ENCODE peak calls at places on chromosomes 16 and 17, in seven cellular contexts. X, K, S, E, J, D and H are unnamed samples. For H3K4me1, the result is how much of the 10 kb centered on the place peaks cover.

GRCh38 chr17:39636927-39637736 is at the start of gene STARD3:
- DNase-seq in X (peak), K (peak), S (peak), E (peak), J (no peak), D (peak), H (peak)

GRCh38 chr17:81453049-81453448 is 57.8 kb downstream of the BAHCC1 start:
- DNase-seq in X (no peak), K (no peak), S (no peak), E (no peak), J (no peak), D (no peak), H (no peak)

GRCh38 chr17:38338053-38338452 is 5.7 kb downstream of the GPR179 start:
- DNase-seq in X (no peak), K (no peak), S (no peak), E (no peak), J (no peak), D (no peak), H (no peak)

GRCh38 chr17:40496170-40496569 is 5.3 kb downstream of the TNS4 start:
- DNase-seq in X (no peak), K (no peak), S (no peak), E (no peak), J (no peak), D (no peak), H (no peak)

GRCh38 chr16:14669776-14670175 is 24.3 kb downstream of the PLA2G10 start:
- DNase-seq in X (no peak), K (no peak), S (no peak), E (peak), J (no peak), D (peak), H (no peak)

GRCh38 chr17:17782425-17783120 is 54.2 kb downstream of the SREBF1 start:
- DNase-seq in X (no peak), K (peak), S (peak), E (peak), J (no peak), D (no peak), H (peak)

GRCh38 chr16:89636663-89637062 is 20.8 kb downstream of the CHMP1A start:
- DNase-seq in X (no peak), K (no peak), S (no peak), E (no peak), J (no peak), D (no peak), H (no peak)

GRCh38 chr17:50260501-50260911 is 13.8 kb upstream of the TMEM92 start:
- DNase-seq in X (no peak), K (no peak), S (no peak), E (no peak), J (no peak), D (no peak), H (no peak)

GRCh38 chr17:39579318-39580081 is 28.2 kb downstream of the NEUROD2 start:
- DNase-seq in X (no peak), K (no peak), S (peak), E (peak), J (no peak), D (no peak), H (peak)

GRCh38 chr17:63405741-63406261 is 40.3 kb downstream of the CYB561 start:
- DNase-seq in X (peak), K (peak), S (no peak), E (no peak), J (no peak), D (peak), H (peak)

GRCh38 chr17:11330871-11331270 is 89.9 kb downstream of the SHISA6 start:
- DNase-seq in X (peak), K (no peak), S (peak), E (peak), J (peak), D (peak), H (peak)

GRCh38 chr16:81703177-81704155 is 75.6 kb upstream of the PLCG2 start:
- DNase-seq in X (peak), K (peak), S (no peak), E (no peak), J (no peak), D (peak), H (no peak)

GRCh38 chr17:7293131-7293557 is 1.3 kb downstream of the YBX2 start:
- DNase-seq in X (no peak), K (no peak), S (no peak), E (no peak), J (no peak), D (no peak), H (no peak)

GRCh38 chr17:42288078-42288984 is at the start of gene STAT5A:
- DNase-seq in X (peak), K (peak), S (no peak), E (peak), J (no peak), D (peak), H (peak)

GRCh38 chr17:65774787-65775186 is 213.3 kb upstream of the AXIN2 start:
- DNase-seq in X (no peak), K (no peak), S (no peak), E (no peak), J (no peak), D (no peak), H (no peak)

GRCh38 chr17:42289863-42290165 is 1.5 kb downstream of the STAT5A start:
- DNase-seq in X (no peak), K (no peak), S (no peak), E (no peak), J (no peak), D (no peak), H (no peak)

GRCh38 chr17:37742762-37743611 is 1.9 kb downstream of the HNF1B start:
- DNase-seq in X (no peak), K (peak), S (peak), E (peak), J (no peak), D (peak), H (peak)

GRCh38 chr17:13351046-13351445 is 250.7 kb downstream of the HS3ST3A1 start:
- DNase-seq in X (peak), K (no peak), S (no peak), E (no peak), J (no peak), D (peak), H (no peak)

GRCh38 chr16:19071811-19072777 is 4.7 kb downstream of the COQ7 start:
- DNase-seq in X (peak), K (peak), S (peak), E (peak), J (no peak), D (peak), H (peak)

GRCh38 chr17:2564876-2565275 is 28.6 kb upstream of the PAFAH1B1 start:
- DNase-seq in X (no peak), K (no peak), S (no peak), E (no peak), J (no peak), D (peak), H (peak)

GRCh38 chr17:47877368-47878034 is 18.5 kb upstream of the SP2 start:
- DNase-seq in X (no peak), K (peak), S (no peak), E (no peak), J (no peak), D (no peak), H (no peak)

GRCh38 chr17:66733759-66734158 is 101.2 kb upstream of the CACNG5 start:
- DNase-seq in X (no peak), K (no peak), S (no peak), E (no peak), J (no peak), D (peak), H (no peak)

GRCh38 chr17:80774643-80775281 is 216.9 kb upstream of the CHMP6 start:
- DNase-seq in X (no peak), K (no peak), S (no peak), E (peak), J (no peak), D (no peak), H (no peak)

GRCh38 chr16:67726106-67727034 is 7.3 kb upstream of the GFOD2 start:
- DNase-seq in X (peak), K (no peak), S (no peak), E (no peak), J (no peak), D (no peak), H (no peak)
- H2BK120ac ChIP-seq in X (no peak), K (no peak), S (no peak), E (no peak), J (no peak), D (no peak), H (no peak)

DNA sequence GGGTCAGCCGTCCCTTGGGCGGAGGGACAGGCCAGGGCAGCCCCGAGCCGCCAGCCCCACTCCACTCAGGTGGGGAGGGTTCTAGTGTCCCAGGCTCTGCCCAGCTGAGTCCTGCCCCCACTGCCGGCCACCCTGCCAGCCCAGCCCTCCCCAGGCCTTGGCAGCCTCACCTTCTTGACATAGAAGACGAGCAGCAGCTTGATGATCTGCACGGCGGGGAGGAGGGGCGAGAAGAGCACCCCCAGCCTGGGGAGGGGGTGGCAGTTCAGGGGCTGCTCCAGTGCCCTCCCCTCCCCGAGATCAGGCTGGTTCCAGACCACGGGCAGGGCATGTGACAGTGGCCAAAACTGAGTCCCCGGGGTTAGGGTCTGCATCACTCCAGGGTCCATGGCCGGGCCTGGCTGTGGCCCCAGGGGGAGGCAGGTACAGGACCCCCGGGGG is 9.7 kb downstream of the TMC6 start:
- DNase-seq in X (no peak), K (no peak), S (no peak), E (no peak), J (no peak), D (no peak), H (no peak)
- H3K4me1 ChIP-seq in X (under half), K (under half), S (under half), E (under half), J (under half), D (under half), H (under half)

DNA sequence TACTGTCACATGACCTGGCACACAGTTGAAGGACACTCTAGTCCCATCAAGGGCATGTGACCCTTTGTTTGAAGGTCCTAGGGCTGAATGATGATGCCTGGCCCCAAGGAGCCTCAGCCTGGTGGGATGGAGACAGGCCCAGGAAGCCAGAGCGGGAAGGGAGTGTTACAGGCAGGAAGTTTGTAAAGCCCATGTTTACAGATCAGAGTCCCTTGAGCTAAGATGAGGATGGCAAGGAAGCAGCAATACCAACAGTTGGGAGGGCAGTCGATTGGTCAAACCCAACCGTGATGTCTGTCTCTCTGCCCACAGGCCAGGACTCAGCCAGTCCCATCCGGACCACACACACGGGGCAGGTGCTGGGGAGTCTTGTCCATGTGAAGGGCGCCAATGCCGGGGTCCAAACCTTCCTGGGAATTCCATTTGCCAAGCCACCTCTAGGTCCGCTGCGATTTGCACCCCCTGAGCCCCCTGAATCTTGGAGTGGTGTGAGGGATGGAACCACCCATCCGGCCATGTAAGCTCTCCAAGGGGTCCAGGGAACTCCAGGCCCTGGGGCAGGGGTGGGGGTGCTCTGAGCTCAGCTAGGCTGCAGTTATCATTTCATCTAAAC is 2.5 kb downstream of the CES2 start:
- DNase-seq in X (no peak), K (no peak), S (no peak), E (no peak), J (no peak), D (no peak), H (no peak)
- H2BK120ac ChIP-seq in X (no peak), K (no peak), S (no peak), E (no peak), J (no peak), D (no peak), H (no peak)

GRCh38 chr16:12258806-12259205 is 282.3 kb downstream of the SNX29 start:
- DNase-seq in X (no peak), K (no peak), S (no peak), E (no peak), J (no peak), D (no peak), H (no peak)

GRCh38 chr16:12259258-12259657 is 282.7 kb downstream of the SNX29 start:
- DNase-seq in X (no peak), K (no peak), S (no peak), E (no peak), J (no peak), D (no peak), H (no peak)

GRCh38 chr16:12260119-12260646 is 283.6 kb downstream of the SNX29 start:
- DNase-seq in X (no peak), K (no peak), S (no peak), E (no peak), J (no peak), D (no peak), H (no peak)

GRCh38 chr16:12262454-12263180 is 286.1 kb downstream of the SNX29 start:
- DNase-seq in X (peak), K (no peak), S (no peak), E (no peak), J (no peak), D (no peak), H (no peak)

GRCh38 chr16:12260647-12261262 is 284.2 kb downstream of the SNX29 start:
- DNase-seq in X (peak), K (peak), S (no peak), E (peak), J (no peak), D (peak), H (peak)
- H3K4me1 ChIP-seq in X (under half), K (under half), S (under half), E (under half), J (under half), D (under half), H (under half)

GRCh38 chr17:68101075-68101991 is 65.8 kb downstream of the KPNA2 start:
- DNase-seq in X (peak), K (peak), S (peak), E (peak), J (peak), D (peak), H (peak)
- H2BK120ac ChIP-seq in X (no peak), K (peak), S (no peak), E (no peak), J (no peak), D (peak), H (no peak)

DNA sequence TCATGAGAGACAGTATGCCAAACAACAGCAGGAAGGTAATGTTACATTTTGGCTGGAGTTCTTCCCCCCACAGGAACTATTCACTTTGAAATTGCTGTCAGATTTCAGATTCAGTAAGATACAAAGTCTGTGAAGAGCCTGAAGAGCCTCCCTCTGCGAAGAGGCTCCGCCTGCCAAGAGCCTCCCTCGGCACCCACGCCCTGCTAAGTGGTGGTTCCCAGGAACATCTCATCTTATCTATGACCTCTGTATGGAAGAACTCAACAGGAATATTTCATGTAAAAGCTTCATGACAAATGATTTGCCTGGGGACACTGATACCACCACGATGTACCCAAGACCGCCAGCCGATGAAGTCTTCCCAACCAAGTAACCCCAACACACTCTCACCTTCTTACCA is 3.2 kb downstream of the ZC3H7A start:
- DNase-seq in X (no peak), K (no peak), S (no peak), E (no peak), J (no peak), D (no peak), H (no peak)
- H3K4me1 ChIP-seq in X (under half), K (under half), S (under half), E (under half), J (under half), D (under half), H (under half)

GRCh38 chr16:52613508-52613907 is 66.6 kb upstream of the TOX3 start:
- DNase-seq in X (no peak), K (no peak), S (no peak), E (no peak), J (no peak), D (no peak), H (no peak)

GRCh38 chr16:52611817-52612673 is 65.1 kb upstream of the TOX3 start:
- DNase-seq in X (no peak), K (no peak), S (no peak), E (no peak), J (no peak), D (no peak), H (no peak)

GRCh38 chr16:52621651-52622050 is 74.7 kb upstream of the TOX3 start:
- DNase-seq in X (no peak), K (no peak), S (no peak), E (no peak), J (no peak), D (no peak), H (no peak)

GRCh38 chr16:52618753-52619497 is 72.0 kb upstream of the TOX3 start:
- DNase-seq in X (no peak), K (no peak), S (no peak), E (no peak), J (no peak), D (no peak), H (no peak)

DNA sequence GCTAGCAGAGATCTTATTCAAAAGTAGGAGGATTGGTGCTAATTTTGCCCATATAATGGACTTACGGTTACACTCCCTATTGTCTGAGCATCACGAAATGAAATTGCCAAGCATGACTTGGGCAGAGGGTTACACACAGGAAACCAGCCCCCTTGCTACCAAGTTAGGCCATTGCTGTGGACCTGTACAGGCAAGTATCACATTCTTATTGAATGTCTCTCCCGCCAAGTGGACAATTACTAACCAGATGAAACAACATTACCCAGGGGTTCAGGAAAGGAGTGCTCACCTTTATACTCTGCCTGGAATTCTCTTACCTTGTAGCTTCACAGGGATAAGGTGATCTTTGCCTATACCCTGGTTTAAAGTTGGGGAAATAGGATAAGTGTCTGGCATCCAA is 70.6 kb upstream of the TOX3 start:
- DNase-seq in X (no peak), K (no peak), S (no peak), E (no peak), J (no peak), D (no peak), H (no peak)
- H2BK120ac ChIP-seq in X (no peak), K (no peak), S (no peak), E (no peak), J (no peak), D (no peak), H (no peak)

DNA sequence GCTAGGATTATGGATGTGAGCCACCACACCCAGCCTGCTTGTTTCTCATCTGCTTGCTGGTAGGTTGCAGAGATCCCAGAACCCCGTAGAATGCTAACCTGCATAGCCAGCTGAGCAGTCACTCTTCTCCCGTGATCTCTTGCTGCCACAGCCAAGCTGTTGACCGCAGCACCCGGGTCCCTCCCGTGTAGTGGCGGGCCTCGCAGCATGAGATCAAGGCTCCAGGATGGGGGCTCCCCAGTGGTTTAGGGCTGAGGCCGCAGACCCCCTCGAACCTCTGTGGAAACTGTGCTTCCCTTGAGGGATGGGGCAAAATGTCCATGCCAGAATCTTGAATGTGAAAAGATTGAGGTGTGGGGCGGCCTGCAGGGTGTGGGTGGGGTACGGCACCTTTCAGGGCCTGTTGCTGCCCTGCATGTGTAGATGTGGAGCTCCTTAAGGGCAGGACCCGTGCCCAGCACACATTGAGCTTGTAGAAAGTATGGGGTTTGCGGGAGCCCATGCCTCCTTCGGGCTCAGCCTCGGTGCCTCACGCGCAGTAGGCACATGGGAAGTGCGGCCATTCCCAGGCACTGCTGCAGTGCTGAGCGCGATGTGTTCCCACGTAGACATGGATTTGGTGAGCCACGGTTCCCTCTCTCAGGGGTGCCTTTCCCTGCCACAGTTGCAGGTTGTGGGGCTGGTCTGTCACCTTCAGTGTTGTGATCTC is 99.9 kb downstream of the BANP start:
- DNase-seq in X (no peak), K (no peak), S (no peak), E (no peak), J (no peak), D (no peak), H (no peak)
- H3K4me1 ChIP-seq in X (under half), K (under half), S (under half), E (under half), J (under half), D (under half), H (under half)

DNA sequence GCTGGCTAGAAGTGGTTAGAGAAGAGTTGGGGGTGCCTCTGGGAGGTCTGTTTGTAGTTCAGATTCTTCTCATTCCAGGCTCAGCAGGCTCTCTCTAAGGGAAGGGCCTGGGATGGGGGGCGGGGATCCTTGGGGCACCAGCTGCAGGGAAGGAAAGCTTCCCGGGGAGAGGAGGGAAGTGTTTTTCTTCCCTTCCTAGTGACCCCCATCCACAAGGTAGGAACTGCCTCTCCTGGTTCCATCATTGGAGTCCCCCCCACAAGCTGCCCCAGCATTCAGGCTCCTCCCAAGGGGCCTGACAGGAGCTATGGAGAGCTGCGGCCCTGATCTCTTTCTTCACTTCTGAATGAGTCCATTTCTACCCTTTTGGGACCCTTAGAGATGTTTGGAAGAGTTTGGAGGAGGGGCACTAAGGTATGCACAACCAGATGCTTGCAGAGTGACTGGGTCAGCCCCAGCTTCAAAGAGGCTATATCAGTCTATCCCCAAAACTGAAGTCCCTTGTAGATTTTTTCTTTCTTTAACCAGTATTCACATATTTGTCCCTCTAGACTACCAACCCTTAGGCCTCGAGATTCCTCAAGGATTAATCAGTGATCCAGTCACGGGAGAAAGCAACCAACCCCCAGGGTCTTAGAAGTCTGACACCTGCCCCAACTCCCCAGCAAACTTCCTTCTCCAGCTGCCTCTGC is 13.9 kb upstream of the FZD2 start:
- DNase-seq in X (peak), K (peak), S (peak), E (peak), J (peak), D (peak), H (peak)
- H2BK120ac ChIP-seq in X (peak), K (peak), S (no peak), E (no peak), J (no peak), D (peak), H (peak)